ENCODE peak calls at places on chromosomes 3 and 15, in seven cellular contexts. E is hepatocyte, V is prostate gland, W is Peyer's patch, R is RWPE1, S is uterus, D is ovary. K is an unnamed sample.

GRCh38 chr3:126113733-126114132 is 29.8 kb upstream of the SLC41A3 start:
- DNase-seq in E (no peak), S (peak; percentile 11), D (no peak), R (no peak), W (peak; percentile 37), V (no peak), K (no peak)

GRCh38 chr3:178949896-178950295 is 121.7 kb downstream of the ZMAT3 start:
- DNase-seq in D (no peak), S (no peak), E (no peak), R (no peak), W (no peak), V (no peak), K (no peak)

GRCh38 chr3:183267140-183267539 is 14.1 kb downstream of the B3GNT5 start:
- DNase-seq in R (no peak), V (no peak), W (no peak), S (no peak), E (peak; percentile 61), D (no peak), K (no peak)

GRCh38 chr15:49988766-49989165 is 130.3 kb downstream of the ATP8B4 start:
- DNase-seq in E (no peak), W (no peak), R (no peak), V (no peak), D (no peak), S (no peak), K (no peak)

GRCh38 chr15:65578904-65579728 is 31.8 kb downstream of the INTS14 start:
- DNase-seq in R (no peak), S (no peak), D (no peak), E (no peak), W (no peak), V (no peak), K (no peak)

GRCh38 chr3:111963424-111963823 is 15.4 kb upstream of the ABHD10 start:
- DNase-seq in W (no peak), S (no peak), D (no peak), V (no peak), E (no peak), R (peak; percentile 37), K (no peak)

GRCh38 chr3:36362216-36362615 is 18.1 kb upstream of the STAC start:
- DNase-seq in D (no peak), W (no peak), S (no peak), E (no peak), R (no peak), V (no peak), K (no peak)

GRCh38 chr15:63818191-63818590 is 15.6 kb downstream of the HERC1 start:
- DNase-seq in V (no peak), S (no peak), R (no peak), W (no peak), E (peak; percentile 32), D (no peak), K (no peak)

DNA sequence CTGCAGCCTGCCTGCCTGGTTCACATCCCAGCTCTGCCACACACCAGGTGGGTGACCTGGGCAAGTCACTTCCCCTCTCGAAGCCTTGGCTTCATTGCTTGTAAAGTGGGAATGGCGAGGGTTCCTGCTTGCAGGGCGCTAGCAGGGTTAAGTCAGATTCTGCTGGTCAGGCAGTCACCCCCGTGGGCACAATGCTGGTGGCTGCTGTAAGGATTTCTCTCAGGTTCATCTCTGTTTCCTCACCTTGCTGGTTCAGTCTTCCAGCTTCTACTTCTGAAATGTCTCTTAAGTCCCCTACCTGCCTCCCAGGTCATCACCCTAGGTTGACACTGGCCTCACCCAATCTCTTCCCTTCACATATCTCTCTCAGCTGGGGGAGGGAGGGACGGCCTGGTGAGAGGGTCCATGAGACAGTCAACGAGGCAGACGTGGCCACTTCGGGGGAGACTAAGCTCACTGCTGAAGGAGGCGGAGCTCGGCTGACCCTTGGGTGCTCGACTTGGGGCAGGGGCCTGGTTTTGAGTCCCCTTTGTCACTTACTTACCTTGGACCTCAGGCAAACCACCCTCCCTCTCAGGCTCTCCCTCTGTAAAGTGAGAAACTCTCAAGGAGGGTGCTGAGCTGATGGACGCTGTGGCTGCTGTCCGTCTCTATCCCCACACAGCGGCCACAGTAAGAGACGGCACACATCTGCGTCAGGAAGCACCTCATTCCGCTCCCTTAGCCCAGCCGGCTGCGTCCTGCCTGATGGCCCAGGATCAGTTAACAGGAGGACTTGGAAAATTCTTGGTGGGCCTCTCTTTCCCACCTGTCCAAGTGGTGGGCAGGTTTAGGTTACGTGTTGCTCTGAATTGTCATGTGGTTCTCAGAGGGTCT is 11.4 kb downstream of the CTSH start:
- DNase-seq in R (no peak), W (no peak), D (no peak), V (no peak), E (no peak), S (peak; percentile 25), K (no peak)
- H3K27ac ChIP-seq in R (no peak overlapping the region), W (no peak overlapping the region), D (no peak overlapping the region), V (peak overlapping the region; percentile 83), E (no peak overlapping the region), S (peak overlapping the region; percentile 56), K (no peak overlapping the region)

GRCh38 chr3:11187678-11188077 is 33.4 kb downstream of the HRH1 start:
- DNase-seq in W (no peak), D (no peak), E (no peak), R (no peak), V (no peak), S (no peak), K (no peak)
- H3K27ac ChIP-seq in W (no peak overlapping the region), D (no peak overlapping the region), E (no peak overlapping the region), R (no peak overlapping the region), V (no peak overlapping the region), S (no peak overlapping the region), K (no peak overlapping the region)

GRCh38 chr15:55796321-55796965 is 53.5 kb upstream of the PRTG start:
- DNase-seq in R (peak; percentile 29), V (no peak), S (no peak), E (peak; percentile 14), D (no peak), W (no peak), K (no peak)

GRCh38 chr15:55795031-55795430 is 52.1 kb upstream of the PRTG start:
- DNase-seq in E (no peak), W (no peak), D (no peak), R (no peak), S (no peak), V (no peak), K (no peak)

GRCh38 chr15:55802600-55803376 is 59.8 kb upstream of the PRTG start:
- DNase-seq in W (no peak), V (no peak), E (no peak), D (no peak), S (no peak), R (no peak), K (no peak)

GRCh38 chr15:55800216-55800615 is 57.3 kb upstream of the PRTG start:
- DNase-seq in E (no peak), W (no peak), D (no peak), S (no peak), V (no peak), R (no peak), K (no peak)

GRCh38 chr15:55799287-55800212 is 56.6 kb upstream of the PRTG start:
- DNase-seq in V (no peak), R (peak; percentile 38), D (no peak), S (no peak), W (no peak), E (peak; percentile 78), K (peak; percentile 24)
- H3K27ac ChIP-seq in V (no peak overlapping the region), R (no peak overlapping the region), D (no peak overlapping the region), S (no peak overlapping the region), W (no peak overlapping the region), E (peak overlapping the region; percentile 19), K (no peak overlapping the region)

DNA sequence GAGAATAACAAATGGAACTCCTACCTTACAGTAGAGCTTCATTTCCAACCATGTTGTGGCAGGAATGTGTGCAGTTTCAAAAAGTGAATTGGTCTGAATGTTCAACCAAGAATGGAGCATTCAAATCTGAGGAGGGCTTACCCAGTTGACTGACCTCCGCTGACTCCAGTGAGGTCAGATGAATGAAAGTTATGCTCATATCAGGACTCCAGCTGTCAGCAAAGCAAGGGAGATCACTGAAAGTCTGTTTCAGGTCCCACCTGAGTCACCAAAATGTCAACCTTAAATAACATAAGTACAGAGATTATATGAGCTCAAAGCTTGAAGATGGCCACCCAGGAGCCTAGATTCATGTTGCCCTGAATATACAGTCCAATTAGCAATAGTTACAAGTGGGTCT is 473.5 kb downstream of the RBMS3 start:
- DNase-seq in S (no peak), W (no peak), V (no peak), D (no peak), R (no peak), E (no peak), K (no peak)
- H3K27ac ChIP-seq in S (no peak overlapping the region), W (no peak overlapping the region), V (no peak overlapping the region), D (no peak overlapping the region), R (no peak overlapping the region), E (no peak overlapping the region), K (no peak overlapping the region)